ENCODE peak calls at places on chromosomes 7 and 10, in five cellular contexts. Z, U, K, M and S are unnamed samples.

GRCh38 chr7:5594616-5595544 is 171.2 kb upstream of the TNRC18 start:
- DNase-seq in M (no peak), K (no peak), U (peak; percentile 55), Z (no peak), S (peak; percentile 73)

GRCh38 chr10:126062132-126063032 is 166.0 kb downstream of the FANK1 start:
- DNase-seq in M (no peak), U (peak; percentile 98), Z (peak; percentile 84), K (no peak), S (peak; percentile 99)

GRCh38 chr7:75878312-75878768 is 494 bp upstream of the RHBDD2 start:
- DNase-seq in U (no peak), M (no peak), Z (no peak), K (no peak), S (no peak)

GRCh38 chr10:124356706-124357582 is 61.8 kb downstream of the OAT start:
- DNase-seq in K (no peak), M (no peak), U (no peak), Z (no peak), S (no peak)

GRCh38 chr10:79608505-79609375 is 2.0 kb upstream of the SFTPA1 start:
- DNase-seq in M (peak; percentile 11), Z (no peak), K (no peak), U (peak; percentile 1), S (peak; percentile 39)

GRCh38 chr10:114320249-114321116 is 81.4 kb downstream of the VWA2 start:
- DNase-seq in K (no peak), U (peak; percentile 48), Z (peak; percentile 83), M (no peak), S (peak; percentile 88)

GRCh38 chr10:76998451-76998850 is 639.2 kb downstream of the KCNMA1 start:
- DNase-seq in U (no peak), K (no peak), Z (no peak), M (no peak), S (no peak)

GRCh38 chr7:23373151-23374004 is 74.2 kb downstream of the MALSU1 start:
- DNase-seq in U (peak; percentile 57), Z (no peak), K (peak; percentile 6), M (no peak), S (no peak)

GRCh38 chr10:100805543-100806355 is 60.4 kb downstream of the PAX2 start:
- DNase-seq in U (no peak), Z (no peak), K (no peak), M (no peak), S (no peak)

GRCh38 chr7:102111063-102111757 is 175.5 kb upstream of the SH2B2 start:
- DNase-seq in U (no peak), M (no peak), K (no peak), Z (no peak), S (no peak)

GRCh38 chr10:119652361-119652760 is 1.2 kb downstream of the BAG3 start:
- DNase-seq in U (peak; percentile 74), Z (no peak), K (no peak), M (peak; percentile 54), S (peak; percentile 73)

GRCh38 chr7:30829476-30829875 is 58.3 kb downstream of the MINDY4 start:
- DNase-seq in M (no peak), Z (peak; percentile 23), U (no peak), K (no peak), S (no peak)

GRCh38 chr7:420142-421055 is 99.2 kb downstream of the PDGFA start:
- DNase-seq in Z (no peak), K (no peak), M (no peak), U (no peak), S (no peak)

GRCh38 chr10:78038105-78038504 is 4.4 kb downstream of the RPS24 start:
- DNase-seq in Z (no peak), K (no peak), U (no peak), M (no peak), S (no peak)

GRCh38 chr7:66748127-66748511 is 7.6 kb downstream of the RABGEF1 start:
- DNase-seq in Z (no peak), K (no peak), M (no peak), U (no peak), S (no peak)

GRCh38 chr7:21543528-21544302 is 876 bp downstream of the DNAH11 start:
- DNase-seq in M (no peak), K (no peak), Z (no peak), U (peak; percentile 8), S (no peak)